ENCODE peak calls at places on chromosomes 3 and 15, in five cellular contexts. U is AG09309, D is adrenal gland, K is colonic mucosa, R is breast epithelium. V is an unnamed sample.

GRCh38 chr15:38084289-38084688 is 149.8 kb downstream of the TMCO5A start:
- DNase-seq in D (no peak), R (no peak), K (no peak), U (no peak), V (peak)

GRCh38 chr3:187966636-187967035 is 187.3 kb upstream of the LPP start:
- DNase-seq in K (no peak), U (no peak), D (peak), R (no peak), V (no peak)

GRCh38 chr3:195921334-195921771 is 13.0 kb upstream of the TNK2 start:
- DNase-seq in U (no peak), D (no peak), R (no peak), K (no peak), V (peak)

GRCh38 chr3:105868450-105868744 is 415 bp downstream of the CBLB start:
- DNase-seq in U (no peak), R (peak), D (peak), K (peak), V (peak)

GRCh38 chr3:72872183-72872582 is 15.7 kb upstream of the GXYLT2 start:
- DNase-seq in U (peak), K (no peak), D (no peak), R (no peak), V (no peak)

GRCh38 chr3:150497956-150498355 is 48.3 kb downstream of the SERP1 start:
- DNase-seq in R (no peak), K (no peak), U (peak), D (peak), V (peak)

GRCh38 chr3:66492672-66493071 is 8.2 kb downstream of the LRIG1 start:
- DNase-seq in K (peak), U (no peak), R (peak), D (no peak), V (peak)

GRCh38 chr15:73034213-73034612 is 18.1 kb upstream of the NEO1 start:
- DNase-seq in D (no peak), R (no peak), K (no peak), U (no peak), V (no peak)

GRCh38 chr3:106114848-106115247 is 246.0 kb upstream of the CBLB start:
- DNase-seq in K (no peak), R (no peak), U (no peak), D (no peak), V (peak)

GRCh38 chr3:151227438-151228290 is 24.6 kb upstream of the GPR171 start:
- DNase-seq in U (no peak), D (peak), R (peak), K (peak), V (peak)

GRCh38 chr3:123072152-123072551 is 5.3 kb downstream of the PDIA5 start:
- DNase-seq in R (no peak), D (peak), U (no peak), K (no peak), V (no peak)

GRCh38 chr3:14453841-14454630 is 51.6 kb downstream of the SLC6A6 start:
- DNase-seq in K (no peak), R (no peak), D (no peak), U (no peak), V (no peak)

GRCh38 chr15:39497759-39498565 is 82.9 kb upstream of the THBS1 start:
- DNase-seq in U (no peak), K (no peak), D (no peak), R (no peak), V (peak)

GRCh38 chr3:127744875-127745274 is 72.1 kb downstream of the ABTB1 start:
- DNase-seq in K (no peak), U (no peak), R (no peak), D (no peak), V (no peak)

GRCh38 chr3:178551916-178552321 is 15.7 kb downstream of the KCNMB2 start:
- DNase-seq in D (no peak), K (no peak), R (no peak), U (peak), V (no peak)

GRCh38 chr15:72174551-72175165 is 22.9 kb downstream of the GRAMD2A start:
- DNase-seq in D (no peak), U (no peak), R (peak), K (no peak), V (no peak)

GRCh38 chr3:23791678-23792077 is 14.1 kb upstream of the UBE2E1 start:
- DNase-seq in D (no peak), U (no peak), R (no peak), K (no peak), V (no peak)

GRCh38 chr3:151315136-151315535 is 1.5 kb downstream of the GPR87 start:
- DNase-seq in D (no peak), U (no peak), R (no peak), K (no peak), V (peak)

GRCh38 chr3:48435774-48436476 is 4.0 kb downstream of the CCDC51 start:
- DNase-seq in R (peak), K (peak), D (peak), U (peak), V (peak)

GRCh38 chr3:124587053-124587408 is 143.2 kb upstream of the UMPS start:
- DNase-seq in R (no peak), K (no peak), U (no peak), D (no peak), V (peak)

GRCh38 chr15:47685141-47685870 is 32.0 kb upstream of the SEMA6D start:
- DNase-seq in K (no peak), D (no peak), R (no peak), U (peak), V (peak)

GRCh38 chr3:50600141-50600753 is 11.3 kb downstream of the CISH start:
- DNase-seq in R (no peak), U (no peak), K (no peak), D (no peak), V (no peak)

GRCh38 chr3:197306374-197307086 is 8.1 kb upstream of the DLG1 start:
- DNase-seq in U (peak), R (no peak), K (no peak), D (no peak), V (peak)

GRCh38 chr3:143629726-143630125 is 218.5 kb downstream of the SLC9A9 start:
- DNase-seq in U (no peak), D (no peak), R (no peak), K (no peak), V (no peak)

GRCh38 chr3:177332955-177333354 is 135.7 kb upstream of the TBL1XR1 start:
- DNase-seq in K (no peak), D (no peak), U (no peak), R (no peak), V (no peak)

GRCh38 chr3:3519266-3519665 is 280.0 kb upstream of the LRRN1 start:
- DNase-seq in K (no peak), D (no peak), U (no peak), R (no peak), V (no peak)

GRCh38 chr3:105970283-105970682 is 101.5 kb upstream of the CBLB start:
- DNase-seq in K (peak), R (peak), D (peak), U (peak), V (peak)

GRCh38 chr15:52078197-52078875 is 34.2 kb downstream of the BCL2L10 start:
- DNase-seq in D (no peak), R (no peak), U (no peak), K (no peak), V (no peak)

GRCh38 chr3:66450389-66451022 is 50.3 kb downstream of the LRIG1 start:
- DNase-seq in D (peak), U (peak), K (peak), R (peak), V (peak)

GRCh38 chr3:15051531-15051930 is 13.6 kb downstream of the MRPS25 start:
- DNase-seq in U (no peak), D (peak), K (peak), R (no peak), V (peak)

GRCh38 chr15:94412979-94413741 is 181.8 kb downstream of the MCTP2 start:
- DNase-seq in D (no peak), R (no peak), K (peak), U (no peak), V (peak)

GRCh38 chr3:73060302-73060723 is 1.1 kb upstream of the EBLN2 start:
- DNase-seq in D (no peak), K (no peak), U (peak), R (no peak), V (no peak)

GRCh38 chr15:100005013-100005412 is 271.8 kb upstream of the LYSMD4 start:
- DNase-seq in U (no peak), K (no peak), R (no peak), D (no peak), V (no peak)

GRCh38 chr3:150073031-150073430 is 102.3 kb upstream of the PFN2 start:
- DNase-seq in K (no peak), R (no peak), D (no peak), U (no peak), V (no peak)

GRCh38 chr3:108008931-108009635 is 81.7 kb downstream of the CD47 start:
- DNase-seq in U (peak), K (no peak), R (no peak), D (no peak), V (no peak)

GRCh38 chr3:130699765-130700164 is 46.9 kb downstream of the PIK3R4 start:
- DNase-seq in D (no peak), K (no peak), U (no peak), R (no peak), V (peak)

GRCh38 chr3:123448503-123449091 is at the start of gene ADCY5:
- DNase-seq in K (peak), U (no peak), D (peak), R (no peak), V (peak)

GRCh38 chr3:127784283-127784682 is 38.0 kb downstream of the MGLL start:
- DNase-seq in U (no peak), K (no peak), R (no peak), D (no peak), V (no peak)

GRCh38 chr3:159600291-159600690 is 388.3 kb upstream of the IL12A start:
- DNase-seq in R (no peak), U (no peak), K (no peak), D (no peak), V (no peak)

GRCh38 chr3:187989458-187990153 is 164.4 kb upstream of the LPP start:
- DNase-seq in K (no peak), R (no peak), U (no peak), D (no peak), V (no peak)

GRCh38 chr3:12934431-12934830 is 93.1 kb upstream of the RPL32 start:
- DNase-seq in R (peak), K (no peak), D (peak), U (peak), V (no peak)

GRCh38 chr3:12933901-12934300 is 92.5 kb upstream of the RPL32 start:
- DNase-seq in R (no peak), U (no peak), K (no peak), D (no peak), V (no peak)

GRCh38 chr3:12932754-12933153 is 91.4 kb upstream of the RPL32 start:
- DNase-seq in D (no peak), U (no peak), K (no peak), R (no peak), V (no peak)

GRCh38 chr3:12935861-12936830 is 94.8 kb upstream of the RPL32 start:
- DNase-seq in U (no peak), D (no peak), R (no peak), K (no peak), V (no peak)

GRCh38 chr3:12935023-12935860 is 93.9 kb upstream of the RPL32 start:
- DNase-seq in R (no peak), U (no peak), K (no peak), D (no peak), V (no peak)
- TF ChIP-seq CTCF in R (no peak), U (no peak), K (no peak), D (no peak), V (no peak)

GRCh38 chr15:63134245-63134644 is 12.6 kb downstream of the LACTB start:
- DNase-seq in U (no peak), R (no peak), D (no peak), K (no peak), V (no peak)

GRCh38 chr15:63135804-63136203 is 14.1 kb downstream of the LACTB start:
- DNase-seq in D (peak), U (peak), R (no peak), K (no peak), V (peak)

GRCh38 chr15:63136742-63137141 is 15.1 kb downstream of the LACTB start:
- DNase-seq in R (no peak), U (no peak), K (no peak), D (no peak), V (no peak)

GRCh38 chr15:63133786-63134185 is 12.1 kb downstream of the LACTB start:
- DNase-seq in R (no peak), D (no peak), U (no peak), K (no peak), V (no peak)

GRCh38 chr15:63135281-63135680 is 13.6 kb downstream of the LACTB start:
- DNase-seq in K (no peak), U (no peak), D (no peak), R (no peak), V (peak)
- H3K4me3 ChIP-seq in K (no peak), U (no peak), D (no peak), R (no peak), V (no peak)

GRCh38 chr3:62312201-62312600 is 61.1 kb downstream of the FEZF2 start:
- DNase-seq in D (no peak), U (no peak), K (no peak), R (no peak), V (no peak)
- TF ChIP-seq CTCF in D (no peak), U (no peak), K (no peak), R (no peak), V (no peak)

GRCh38 chr3:76669305-76669704 is 370.6 kb upstream of the ROBO2 start:
- DNase-seq in U (no peak), D (no peak), K (peak), R (no peak), V (no peak)

GRCh38 chr3:76668653-76669052 is 371.2 kb upstream of the ROBO2 start:
- DNase-seq in U (no peak), K (no peak), D (no peak), R (no peak), V (no peak)

GRCh38 chr3:76673171-76673570 is 366.7 kb upstream of the ROBO2 start:
- DNase-seq in K (no peak), D (no peak), U (no peak), R (no peak), V (no peak)
- H3K4me3 ChIP-seq in K (no peak), D (no peak), U (no peak), R (no peak), V (no peak)

DNA sequence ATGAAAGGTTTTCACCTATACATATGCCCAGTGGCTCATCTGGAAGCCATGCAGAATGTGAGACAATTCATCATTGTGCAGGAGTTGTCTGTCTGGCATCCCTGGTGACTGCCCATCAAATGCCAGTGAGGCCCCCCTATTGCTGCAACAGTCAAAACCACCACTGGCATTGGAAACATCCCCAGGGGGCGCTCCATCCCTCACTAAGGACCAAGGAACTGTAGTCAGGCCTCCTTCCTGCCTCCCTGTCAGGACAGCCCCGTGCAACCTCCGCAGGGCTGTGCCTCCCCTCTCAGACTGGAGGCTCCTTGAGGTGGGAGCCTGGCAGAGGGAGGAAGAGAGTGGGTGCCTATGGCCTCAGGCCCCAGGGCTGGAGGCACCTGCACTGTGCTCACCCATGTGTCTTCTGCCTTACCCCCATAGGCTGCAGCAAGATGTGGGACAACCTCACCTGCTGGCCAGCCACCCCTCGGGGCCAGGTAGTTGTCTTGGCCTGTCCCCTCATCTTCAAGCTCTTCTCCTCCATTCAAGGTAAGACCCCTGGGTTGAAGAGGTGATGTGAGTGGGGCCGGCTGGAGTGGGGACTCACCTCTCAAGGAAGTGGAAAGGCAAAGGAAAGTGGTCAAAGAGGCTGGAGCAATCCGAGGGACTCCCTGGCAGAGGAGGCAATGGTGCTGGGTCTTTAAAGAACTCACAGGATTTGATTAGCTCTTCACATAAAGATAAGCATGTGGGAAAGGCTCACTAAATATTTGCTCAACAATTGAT is 16.5 kb downstream of the VIPR1 start:
- DNase-seq in U (no peak), R (no peak), K (no peak), D (no peak), V (no peak)
- TF ChIP-seq CTCF in U (no peak), R (no peak), K (no peak), D (peak), V (no peak)

GRCh38 chr3:100264242-100264641 is 3.5 kb downstream of the TBC1D23 start:
- DNase-seq in R (no peak), K (no peak), U (no peak), D (no peak), V (peak)
- H3K4me3 ChIP-seq in R (no peak), K (no peak), U (no peak), D (no peak), V (no peak)

GRCh38 chr3:182702216-182702615 is 91.1 kb upstream of the ATP11B start:
- DNase-seq in R (no peak), D (no peak), U (no peak), K (no peak), V (no peak)

GRCh38 chr3:182703233-182703632 is 90.1 kb upstream of the ATP11B start:
- DNase-seq in U (no peak), R (no peak), D (no peak), K (no peak), V (no peak)

GRCh38 chr3:182697345-182697919 is 95.9 kb upstream of the ATP11B start:
- DNase-seq in U (no peak), K (no peak), R (no peak), D (no peak), V (no peak)

GRCh38 chr3:182698078-182698477 is 95.2 kb upstream of the ATP11B start:
- DNase-seq in R (no peak), D (no peak), U (no peak), K (no peak), V (no peak)

DNA sequence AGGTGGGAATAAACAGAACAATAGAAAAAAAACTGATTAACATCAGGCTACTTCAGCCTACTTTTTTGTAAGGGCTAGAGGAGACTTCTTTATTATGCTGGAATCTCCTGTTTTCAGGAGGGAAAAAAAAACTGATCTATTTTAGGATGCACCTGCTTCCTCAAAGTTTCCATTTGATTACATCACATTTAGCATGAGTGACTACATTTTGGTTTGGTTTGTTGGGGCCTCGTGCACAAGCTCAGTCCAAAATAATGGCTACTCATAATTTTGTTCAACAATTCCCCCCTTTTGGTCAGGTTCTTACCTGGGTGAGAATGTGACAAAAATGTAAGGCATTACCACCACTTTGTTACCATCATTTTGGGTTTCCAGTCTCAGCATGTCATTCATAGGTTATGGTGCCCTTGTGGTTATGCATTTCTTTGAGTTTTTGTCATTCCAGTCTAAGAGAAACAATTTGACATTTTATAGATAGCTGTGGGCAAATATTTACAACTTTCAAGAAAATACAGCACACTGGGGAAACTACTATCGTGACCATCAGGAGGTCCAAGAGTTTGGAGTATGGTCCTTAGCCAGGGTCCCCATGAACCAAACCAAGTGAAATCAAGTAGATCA is 93.6 kb upstream of the ATP11B start:
- DNase-seq in R (no peak), U (no peak), K (no peak), D (no peak), V (no peak)
- TF ChIP-seq CTCF in R (no peak), U (no peak), K (no peak), D (no peak), V (no peak)